ENCODE peak calls at places on chromosomes 5 and 9, in four cellular contexts. One of them, this sample, is unnamed.

GRCh38 chr9:91187965-91188344 is 173.8 kb downstream of the AUH start:
- DNase-seq in K562: no peak
- DNase-seq in A549: no peak
- DNase-seq in HepG2: no peak
- DNase-seq in this sample: no peak

GRCh38 chr5:1522601-1523479 is 920 bp downstream of the LPCAT1 start:
- DNase-seq in K562: peak; percentile 43
- DNase-seq in A549: no peak
- DNase-seq in HepG2: no peak
- DNase-seq in this sample: no peak

GRCh38 chr5:56516936-56517521 is 283.9 kb upstream of the ANKRD55 start:
- DNase-seq in K562: no peak
- DNase-seq in A549: no peak
- DNase-seq in HepG2: peak; percentile 67
- DNase-seq in this sample: no peak

GRCh38 chr9:101453776-101454570 is 18.4 kb upstream of the ALDOB start:
- DNase-seq in K562: no peak
- DNase-seq in A549: no peak
- DNase-seq in HepG2: no peak
- DNase-seq in this sample: no peak

GRCh38 chr5:40227927-40228326 is 451.8 kb upstream of the PTGER4 start:
- DNase-seq in K562: no peak
- DNase-seq in A549: no peak
- DNase-seq in HepG2: no peak
- DNase-seq in this sample: no peak

GRCh38 chr9:130948266-130948665 is 9.2 kb upstream of the FIBCD1 start:
- DNase-seq in K562: peak; percentile 56
- DNase-seq in A549: no peak
- DNase-seq in HepG2: no peak
- DNase-seq in this sample: no peak

GRCh38 chr9:6833518-6834192 is 75.9 kb downstream of the KDM4C start:
- DNase-seq in K562: no peak
- DNase-seq in A549: peak; percentile 20
- DNase-seq in HepG2: no peak
- DNase-seq in this sample: no peak

GRCh38 chr5:23208959-23209431 is 298.4 kb upstream of the PRDM9 start:
- DNase-seq in K562: peak; percentile 37
- DNase-seq in A549: peak; percentile 68
- DNase-seq in HepG2: peak; percentile 39
- DNase-seq in this sample: peak; percentile 13

GRCh38 chr9:92647671-92648446 is 22.1 kb downstream of the IPPK start:
- DNase-seq in K562: no peak
- DNase-seq in A549: no peak
- DNase-seq in HepG2: no peak
- DNase-seq in this sample: no peak

GRCh38 chr5:101206534-101206933 is 303.5 kb upstream of the ST8SIA4 start:
- DNase-seq in K562: no peak
- DNase-seq in A549: no peak
- DNase-seq in HepG2: no peak
- DNase-seq in this sample: no peak

GRCh38 chr5:123265551-123265950 is 157.7 kb downstream of the CEP120 start:
- DNase-seq in K562: no peak
- DNase-seq in A549: no peak
- DNase-seq in HepG2: no peak
- DNase-seq in this sample: no peak

GRCh38 chr9:3887121-3887797 is 361.5 kb upstream of the RFX3 start:
- DNase-seq in K562: no peak
- DNase-seq in A549: no peak
- DNase-seq in HepG2: no peak
- DNase-seq in this sample: no peak

GRCh38 chr9:64128572-64128971 is 1156.4 kb downstream of the FOXD4L5 start:
- DNase-seq in K562: peak; percentile 44
- DNase-seq in A549: peak; percentile 2
- DNase-seq in HepG2: no peak
- DNase-seq in this sample: no peak

GRCh38 chr9:126057036-126057435 is 269.6 kb upstream of the MVB12B start:
- DNase-seq in K562: no peak
- DNase-seq in A549: no peak
- DNase-seq in HepG2: no peak
- DNase-seq in this sample: no peak

GRCh38 chr5:38603691-38604090 is 47.2 kb upstream of the LIFR start:
- DNase-seq in K562: no peak
- DNase-seq in A549: no peak
- DNase-seq in HepG2: no peak
- DNase-seq in this sample: no peak

GRCh38 chr5:33321026-33321425 is 119.7 kb upstream of the TARS1 start:
- DNase-seq in K562: no peak
- DNase-seq in A549: peak; percentile 23
- DNase-seq in HepG2: no peak
- DNase-seq in this sample: no peak

GRCh38 chr9:112049834-112050516 is 125.1 kb downstream of the SUSD1 start:
- DNase-seq in K562: no peak
- DNase-seq in A549: no peak
- DNase-seq in HepG2: no peak
- DNase-seq in this sample: no peak

GRCh38 chr5:76270214-76270613 is 132.9 kb upstream of the IQGAP2 start:
- DNase-seq in K562: no peak
- DNase-seq in A549: no peak
- DNase-seq in HepG2: no peak
- DNase-seq in this sample: no peak

GRCh38 chr9:99971410-99971809 is 65.0 kb downstream of the STX17 start:
- DNase-seq in K562: no peak
- DNase-seq in A549: no peak
- DNase-seq in HepG2: no peak
- DNase-seq in this sample: no peak

GRCh38 chr5:81912933-81913332 is 58.9 kb upstream of the ATG10 start:
- DNase-seq in K562: no peak
- DNase-seq in A549: no peak
- DNase-seq in HepG2: no peak
- DNase-seq in this sample: no peak

GRCh38 chr5:179342577-179342976 is 2.7 kb downstream of the ADAMTS2 start:
- DNase-seq in K562: no peak
- DNase-seq in A549: no peak
- DNase-seq in HepG2: no peak
- DNase-seq in this sample: no peak

GRCh38 chr9:4618700-4619099 is 43.4 kb upstream of the PLPP6 start:
- DNase-seq in K562: no peak
- DNase-seq in A549: no peak
- DNase-seq in HepG2: no peak
- DNase-seq in this sample: no peak

GRCh38 chr5:36029914-36030313 is 36.8 kb downstream of the UGT3A2 start:
- DNase-seq in K562: no peak
- DNase-seq in A549: no peak
- DNase-seq in HepG2: no peak
- DNase-seq in this sample: no peak

GRCh38 chr5:68285857-68286611 is 70.5 kb downstream of the PIK3R1 start:
- DNase-seq in K562: peak; percentile 28
- DNase-seq in A549: peak; percentile 61
- DNase-seq in HepG2: peak; percentile 40
- DNase-seq in this sample: no peak

GRCh38 chr9:129523953-129524847 is 96.7 kb downstream of the C9orf50 start:
- DNase-seq in K562: peak; percentile 58
- DNase-seq in A549: no peak
- DNase-seq in HepG2: no peak
- DNase-seq in this sample: no peak

GRCh38 chr5:132477784-132478497 is 12.6 kb downstream of the IRF1 start:
- DNase-seq in K562: no peak
- DNase-seq in A549: no peak
- DNase-seq in HepG2: no peak
- DNase-seq in this sample: no peak

GRCh38 chr5:55220433-55221185 is 6.5 kb downstream of the MCIDAS start:
- DNase-seq in K562: no peak
- DNase-seq in A549: no peak
- DNase-seq in HepG2: no peak
- DNase-seq in this sample: peak; percentile 81

GRCh38 chr9:97573482-97574073 is 59.6 kb downstream of the TSTD2 start:
- DNase-seq in K562: no peak
- DNase-seq in A549: no peak
- DNase-seq in HepG2: peak; percentile 12
- DNase-seq in this sample: no peak

GRCh38 chr5:161138751-161139455 is 286.9 kb upstream of the ATP10B start:
- DNase-seq in K562: no peak
- DNase-seq in A549: no peak
- DNase-seq in HepG2: no peak
- DNase-seq in this sample: no peak

GRCh38 chr5:131491749-131492148 is 143.3 kb downstream of the RAPGEF6 start:
- DNase-seq in K562: no peak
- DNase-seq in A549: no peak
- DNase-seq in HepG2: no peak
- DNase-seq in this sample: no peak

GRCh38 chr9:98232926-98233325 is 22.5 kb downstream of the TBC1D2 start:
- DNase-seq in K562: no peak
- DNase-seq in A549: no peak
- DNase-seq in HepG2: no peak
- DNase-seq in this sample: no peak

GRCh38 chr9:134320195-134320885 is 5.9 kb upstream of the RXRA start:
- DNase-seq in K562: no peak
- DNase-seq in A549: no peak
- DNase-seq in HepG2: no peak
- DNase-seq in this sample: no peak
- TF ChIP-seq PHF8 in K562: no peak
- TF ChIP-seq PHF8 in A549: no peak
- TF ChIP-seq PHF8 in HepG2: no peak
- TF ChIP-seq PHF8 in this sample: no peak

GRCh38 chr5:91281409-91281808 is 101.7 kb downstream of the ARRDC3 start:
- DNase-seq in K562: peak; percentile 17
- DNase-seq in A549: peak; percentile 46
- DNase-seq in HepG2: no peak
- DNase-seq in this sample: no peak
- TF ChIP-seq PHF8 in K562: no peak
- TF ChIP-seq PHF8 in A549: no peak
- TF ChIP-seq PHF8 in HepG2: no peak
- TF ChIP-seq PHF8 in this sample: no peak

GRCh38 chr5:181223041-181223728 is at the start of gene TRIM41:
- DNase-seq in K562: peak; percentile 90
- DNase-seq in A549: peak; percentile 99
- DNase-seq in HepG2: peak; percentile 96
- DNase-seq in this sample: peak; percentile 97

GRCh38 chr5:181224390-181225234 is 1.5 kb downstream of the TRIM41 start:
- DNase-seq in K562: no peak
- DNase-seq in A549: no peak
- DNase-seq in HepG2: no peak
- DNase-seq in this sample: no peak

GRCh38 chr5:181222630-181223040 is 446 bp upstream of the TRIM41 start:
- DNase-seq in K562: no peak
- DNase-seq in A549: no peak
- DNase-seq in HepG2: no peak
- DNase-seq in this sample: no peak

GRCh38 chr5:181221792-181222629 is 1.1 kb upstream of the TRIM41 start:
- DNase-seq in K562: peak; percentile 81
- DNase-seq in A549: peak; percentile 98
- DNase-seq in HepG2: peak; percentile 94
- DNase-seq in this sample: peak; percentile 100

GRCh38 chr5:181223729-181224389 is 778 bp downstream of the TRIM41 start:
- DNase-seq in K562: no peak
- DNase-seq in A549: no peak
- DNase-seq in HepG2: no peak
- DNase-seq in this sample: no peak
- TF ChIP-seq PHF8 in K562: no peak
- TF ChIP-seq PHF8 in A549: no peak
- TF ChIP-seq PHF8 in HepG2: no peak
- TF ChIP-seq PHF8 in this sample: no peak

GRCh38 chr9:79012561-79012960 is 559.2 kb upstream of the TLE4 start:
- DNase-seq in K562: no peak
- DNase-seq in A549: peak; percentile 18
- DNase-seq in HepG2: no peak
- DNase-seq in this sample: no peak

GRCh38 chr9:79014929-79015699 is 556.7 kb upstream of the TLE4 start:
- DNase-seq in K562: no peak
- DNase-seq in A549: peak; percentile 30
- DNase-seq in HepG2: no peak
- DNase-seq in this sample: no peak

GRCh38 chr9:79011461-79011860 is 560.3 kb upstream of the TLE4 start:
- DNase-seq in K562: no peak
- DNase-seq in A549: no peak
- DNase-seq in HepG2: no peak
- DNase-seq in this sample: no peak

GRCh38 chr9:79015951-79016350 is 555.8 kb upstream of the TLE4 start:
- DNase-seq in K562: no peak
- DNase-seq in A549: no peak
- DNase-seq in HepG2: no peak
- DNase-seq in this sample: no peak

GRCh38 chr9:79013715-79014610 is 557.8 kb upstream of the TLE4 start:
- DNase-seq in K562: no peak
- DNase-seq in A549: no peak
- DNase-seq in HepG2: no peak
- DNase-seq in this sample: no peak
- TF ChIP-seq PHF8 in K562: no peak
- TF ChIP-seq PHF8 in A549: no peak
- TF ChIP-seq PHF8 in HepG2: no peak
- TF ChIP-seq PHF8 in this sample: no peak